ENCODE peak calls at places on chromosome 12, in six cellular contexts. One of them, this sample, is unnamed.
A peak's percentile ranks its signal among the peaks of the same experiment; 100 is the strongest.

GRCh38 chr12:32603858-32604257 is 75.2 kb upstream of the DNM1L start:
- DNase-seq in thyroid gland: no peak
- DNase-seq in body of pancreas: no peak
- DNase-seq in IMR-90: peak; percentile 51
- DNase-seq in tibial nerve: no peak
- DNase-seq in lower leg skin: no peak
- DNase-seq in this sample: no peak

GRCh38 chr12:89040146-89040964 is 311.9 kb downstream of the DUSP6 start:
- DNase-seq in tibial nerve: no peak
- DNase-seq in lower leg skin: no peak
- DNase-seq in IMR-90: peak; percentile 44
- DNase-seq in thyroid gland: no peak
- DNase-seq in body of pancreas: no peak
- DNase-seq in this sample: no peak

GRCh38 chr12:103495158-103495782 is 498 bp downstream of the C12orf42 start:
- DNase-seq in thyroid gland: peak; percentile 3
- DNase-seq in body of pancreas: no peak
- DNase-seq in IMR-90: no peak
- DNase-seq in lower leg skin: no peak
- DNase-seq in tibial nerve: no peak
- DNase-seq in this sample: no peak

GRCh38 chr12:104956870-104957301 is 1.2 kb downstream of the SLC41A2 start:
- DNase-seq in IMR-90: peak; percentile 24
- DNase-seq in thyroid gland: no peak
- DNase-seq in tibial nerve: no peak
- DNase-seq in lower leg skin: no peak
- DNase-seq in body of pancreas: no peak
- DNase-seq in this sample: no peak

GRCh38 chr12:121283841-121284240 is 12.7 kb downstream of the CAMKK2 start:
- DNase-seq in body of pancreas: no peak
- DNase-seq in thyroid gland: no peak
- DNase-seq in lower leg skin: no peak
- DNase-seq in IMR-90: no peak
- DNase-seq in tibial nerve: no peak
- DNase-seq in this sample: no peak

GRCh38 chr12:50933459-50934124 is 18.8 kb upstream of the HIGD1C start:
- DNase-seq in body of pancreas: no peak
- DNase-seq in tibial nerve: no peak
- DNase-seq in lower leg skin: no peak
- DNase-seq in IMR-90: no peak
- DNase-seq in thyroid gland: no peak
- DNase-seq in this sample: no peak

GRCh38 chr12:127280393-127281275 is 986.3 kb upstream of the TMEM132C start:
- DNase-seq in IMR-90: no peak
- DNase-seq in lower leg skin: peak; percentile 86
- DNase-seq in thyroid gland: peak; percentile 45
- DNase-seq in body of pancreas: peak; percentile 60
- DNase-seq in tibial nerve: peak; percentile 27
- DNase-seq in this sample: no peak

GRCh38 chr12:123859035-123859434 is 96.9 kb downstream of the DNAH10 start:
- DNase-seq in thyroid gland: no peak
- DNase-seq in body of pancreas: no peak
- DNase-seq in tibial nerve: no peak
- DNase-seq in IMR-90: no peak
- DNase-seq in lower leg skin: peak; percentile 48
- DNase-seq in this sample: no peak

GRCh38 chr12:123900898-123901376 is 71.7 kb downstream of the CCDC92 start:
- DNase-seq in body of pancreas: no peak
- DNase-seq in tibial nerve: no peak
- DNase-seq in IMR-90: peak; percentile 44
- DNase-seq in lower leg skin: no peak
- DNase-seq in thyroid gland: no peak
- DNase-seq in this sample: no peak

GRCh38 chr12:52007982-52008510 is 1.3 kb downstream of the TAMALIN start:
- DNase-seq in tibial nerve: no peak
- DNase-seq in thyroid gland: no peak
- DNase-seq in lower leg skin: no peak
- DNase-seq in IMR-90: no peak
- DNase-seq in body of pancreas: no peak
- DNase-seq in this sample: no peak

GRCh38 chr12:20210795-20211194 is 157.5 kb upstream of the PDE3A start:
- DNase-seq in body of pancreas: no peak
- DNase-seq in lower leg skin: no peak
- DNase-seq in thyroid gland: no peak
- DNase-seq in tibial nerve: no peak
- DNase-seq in IMR-90: no peak
- DNase-seq in this sample: no peak

GRCh38 chr12:47636908-47637780 is 68.7 kb downstream of the RPAP3 start:
- DNase-seq in body of pancreas: peak; percentile 19
- DNase-seq in tibial nerve: no peak
- DNase-seq in IMR-90: no peak
- DNase-seq in thyroid gland: peak; percentile 4
- DNase-seq in lower leg skin: no peak
- DNase-seq in this sample: no peak

GRCh38 chr12:124036117-124037109 is 63.4 kb downstream of the ZNF664 start:
- DNase-seq in lower leg skin: no peak
- DNase-seq in tibial nerve: peak; percentile 58
- DNase-seq in body of pancreas: peak; percentile 47
- DNase-seq in IMR-90: peak; percentile 44
- DNase-seq in thyroid gland: peak; percentile 50
- DNase-seq in this sample: no peak

GRCh38 chr12:627285-627684 is 36.0 kb downstream of the NINJ2 start:
- DNase-seq in body of pancreas: no peak
- DNase-seq in thyroid gland: no peak
- DNase-seq in IMR-90: no peak
- DNase-seq in tibial nerve: no peak
- DNase-seq in lower leg skin: no peak
- DNase-seq in this sample: no peak

GRCh38 chr12:7015555-7016370 is 2.5 kb downstream of the LPCAT3 start:
- DNase-seq in tibial nerve: no peak
- DNase-seq in IMR-90: no peak
- DNase-seq in lower leg skin: no peak
- DNase-seq in body of pancreas: no peak
- DNase-seq in thyroid gland: no peak
- DNase-seq in this sample: no peak

GRCh38 chr12:7017870-7018349 is 366 bp downstream of the LPCAT3 start:
- DNase-seq in IMR-90: peak; percentile 8
- DNase-seq in lower leg skin: no peak
- DNase-seq in thyroid gland: no peak
- DNase-seq in body of pancreas: no peak
- DNase-seq in tibial nerve: peak; percentile 20
- DNase-seq in this sample: peak; percentile 52

GRCh38 chr12:7016958-7017571 is 1.2 kb downstream of the LPCAT3 start:
- DNase-seq in thyroid gland: no peak
- DNase-seq in lower leg skin: no peak
- DNase-seq in IMR-90: no peak
- DNase-seq in tibial nerve: no peak
- DNase-seq in body of pancreas: no peak
- DNase-seq in this sample: no peak

GRCh38 chr12:7019043-7019569 is 830 bp upstream of the LPCAT3 start:
- DNase-seq in body of pancreas: no peak
- DNase-seq in thyroid gland: no peak
- DNase-seq in lower leg skin: no peak
- DNase-seq in tibial nerve: no peak
- DNase-seq in IMR-90: no peak
- DNase-seq in this sample: no peak

GRCh38 chr12:7018350-7019042 is at the start of gene LPCAT3:
- DNase-seq in body of pancreas: peak; percentile 98
- DNase-seq in IMR-90: peak; percentile 90
- DNase-seq in lower leg skin: peak; percentile 100
- DNase-seq in tibial nerve: peak; percentile 95
- DNase-seq in thyroid gland: peak; percentile 99
- DNase-seq in this sample: peak; percentile 97
- TF ChIP-seq POLR2A in body of pancreas: peak; percentile 89
- TF ChIP-seq POLR2A in IMR-90: no peak
- TF ChIP-seq POLR2A in lower leg skin: no peak
- TF ChIP-seq POLR2A in tibial nerve: peak; percentile 63
- TF ChIP-seq POLR2A in thyroid gland: peak; percentile 72
- TF ChIP-seq POLR2A in this sample: peak; percentile 71

GRCh38 chr12:6199531-6200265 is 502 bp upstream of the CD9 start:
- DNase-seq in lower leg skin: peak; percentile 92
- DNase-seq in IMR-90: no peak
- DNase-seq in body of pancreas: peak; percentile 39
- DNase-seq in tibial nerve: no peak
- DNase-seq in thyroid gland: peak; percentile 65
- DNase-seq in this sample: peak; percentile 62
- TF ChIP-seq POLR2A in lower leg skin: no peak
- TF ChIP-seq POLR2A in IMR-90: no peak
- TF ChIP-seq POLR2A in body of pancreas: peak; percentile 60
- TF ChIP-seq POLR2A in tibial nerve: no peak
- TF ChIP-seq POLR2A in thyroid gland: no peak
- TF ChIP-seq POLR2A in this sample: no peak

DNA sequence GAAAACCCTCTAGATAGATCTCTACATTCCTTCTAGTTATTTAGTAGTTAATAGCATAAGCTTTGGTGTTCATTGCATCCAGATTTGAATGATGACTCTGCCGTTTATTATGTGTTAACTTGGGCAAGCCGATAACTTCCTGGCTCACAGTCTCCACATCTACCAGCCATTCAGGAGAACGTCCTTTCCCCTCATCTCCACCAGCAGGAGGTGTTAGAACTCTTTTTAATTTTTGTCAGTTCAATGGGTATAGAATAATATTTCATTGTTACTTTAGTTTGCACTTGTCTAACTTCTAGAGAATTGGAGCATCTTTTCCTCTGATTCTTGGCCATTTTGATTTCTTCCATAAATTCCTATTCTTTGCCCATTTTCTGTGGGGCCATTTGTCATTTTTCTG is 30.0 kb upstream of the WSCD2 start:
- DNase-seq in IMR-90: no peak
- DNase-seq in lower leg skin: no peak
- DNase-seq in tibial nerve: no peak
- DNase-seq in body of pancreas: no peak
- DNase-seq in thyroid gland: no peak
- DNase-seq in this sample: no peak
- TF ChIP-seq POLR2A in IMR-90: no peak
- TF ChIP-seq POLR2A in lower leg skin: no peak
- TF ChIP-seq POLR2A in tibial nerve: no peak
- TF ChIP-seq POLR2A in body of pancreas: no peak
- TF ChIP-seq POLR2A in thyroid gland: no peak
- TF ChIP-seq POLR2A in this sample: no peak

GRCh38 chr12:65836419-65837197 is 12.3 kb downstream of the HMGA2 start:
- DNase-seq in tibial nerve: no peak
- DNase-seq in body of pancreas: no peak
- DNase-seq in thyroid gland: no peak
- DNase-seq in IMR-90: no peak
- DNase-seq in lower leg skin: no peak
- DNase-seq in this sample: no peak
- TF ChIP-seq POLR2A in tibial nerve: no peak
- TF ChIP-seq POLR2A in body of pancreas: no peak
- TF ChIP-seq POLR2A in thyroid gland: no peak
- TF ChIP-seq POLR2A in IMR-90: peak; percentile 44
- TF ChIP-seq POLR2A in lower leg skin: no peak
- TF ChIP-seq POLR2A in this sample: no peak

DNA sequence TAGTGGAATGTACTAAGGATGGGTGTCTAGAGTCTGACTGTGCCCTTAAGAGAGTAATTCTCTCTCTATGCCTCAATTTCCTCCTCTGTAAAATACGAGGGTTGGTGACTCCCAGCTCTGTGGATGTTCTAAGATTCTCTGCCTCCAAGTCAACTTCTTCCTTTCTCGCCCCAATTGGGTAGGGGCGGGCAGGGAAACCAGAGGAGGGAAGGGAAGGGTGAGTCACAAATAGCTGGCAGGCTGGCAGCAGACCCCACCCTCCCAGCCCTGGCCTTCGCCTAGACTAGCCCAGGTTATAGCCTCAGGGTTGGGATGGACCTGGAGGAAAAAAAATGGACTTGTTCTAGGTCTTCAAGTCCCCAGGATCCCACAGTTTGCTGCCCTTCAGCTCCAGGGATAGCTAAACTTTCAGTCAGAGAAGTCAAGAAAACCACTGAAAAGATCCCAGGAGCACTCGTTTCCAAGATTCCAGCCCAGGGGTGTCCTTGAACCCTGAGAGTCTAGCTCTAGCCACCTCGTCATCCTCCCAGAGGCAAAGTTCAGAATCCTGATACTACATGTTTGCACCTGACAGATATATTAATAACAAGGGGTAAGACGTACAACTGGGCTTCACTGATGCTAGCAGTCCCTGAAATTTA is 2.3 kb downstream of the DGKA start:
- DNase-seq in lower leg skin: peak; percentile 87
- DNase-seq in body of pancreas: no peak
- DNase-seq in IMR-90: no peak
- DNase-seq in tibial nerve: no peak
- DNase-seq in thyroid gland: no peak
- DNase-seq in this sample: no peak
- TF ChIP-seq POLR2A in lower leg skin: no peak
- TF ChIP-seq POLR2A in body of pancreas: no peak
- TF ChIP-seq POLR2A in IMR-90: no peak
- TF ChIP-seq POLR2A in tibial nerve: no peak
- TF ChIP-seq POLR2A in thyroid gland: no peak
- TF ChIP-seq POLR2A in this sample: no peak

GRCh38 chr12:57864811-57865751 is 18.6 kb upstream of the CTDSP2 start:
- DNase-seq in tibial nerve: peak; percentile 67
- DNase-seq in lower leg skin: peak; percentile 95
- DNase-seq in body of pancreas: peak; percentile 67
- DNase-seq in IMR-90: peak; percentile 77
- DNase-seq in thyroid gland: peak; percentile 76
- DNase-seq in this sample: peak; percentile 59
- TF ChIP-seq POLR2A in tibial nerve: no peak
- TF ChIP-seq POLR2A in lower leg skin: no peak
- TF ChIP-seq POLR2A in body of pancreas: peak; percentile 63
- TF ChIP-seq POLR2A in IMR-90: no peak
- TF ChIP-seq POLR2A in thyroid gland: no peak
- TF ChIP-seq POLR2A in this sample: no peak

DNA sequence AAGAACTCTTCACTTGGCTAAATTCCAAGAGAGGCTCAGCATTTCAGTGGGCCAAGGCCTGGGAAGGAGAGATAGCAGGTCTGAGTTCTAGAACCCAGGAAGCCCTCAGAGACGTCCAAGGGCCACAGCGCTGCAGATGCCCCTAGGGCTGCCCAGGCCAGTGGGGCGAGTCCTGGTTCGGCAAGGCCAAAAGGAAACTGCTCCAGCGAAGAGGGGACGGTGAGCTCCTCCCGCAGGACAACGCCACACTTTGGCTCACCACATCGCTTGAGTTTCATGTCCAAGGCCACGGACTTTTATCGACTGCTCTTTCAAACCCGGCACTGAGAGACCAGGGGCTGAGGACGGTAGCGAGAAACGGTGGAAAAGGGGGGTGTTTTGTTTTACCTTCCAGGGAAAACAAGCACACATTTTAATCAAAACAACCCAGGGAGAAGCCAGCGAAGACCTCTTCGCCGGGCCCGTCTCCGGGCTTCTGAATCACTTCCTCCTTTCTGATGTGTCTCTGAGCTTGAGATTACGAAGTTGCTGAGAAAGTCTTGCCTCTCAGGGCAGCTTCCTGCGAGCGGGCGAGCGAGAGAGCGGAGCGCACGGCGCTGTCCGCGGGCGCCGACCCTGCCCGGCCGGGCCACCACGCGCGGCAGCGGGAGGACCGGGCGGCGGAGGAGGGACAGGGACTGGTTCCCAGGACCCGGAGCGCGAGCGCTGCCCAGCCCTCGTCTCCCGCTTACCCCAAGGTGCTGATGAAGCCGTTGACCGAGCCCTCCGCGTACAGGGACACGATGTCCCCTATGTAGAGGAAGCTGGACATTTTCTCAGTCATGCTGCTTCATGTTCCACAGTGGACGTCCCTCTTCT is 806 bp downstream of the ITPR2 start:
- DNase-seq in lower leg skin: peak; percentile 92
- DNase-seq in IMR-90: peak; percentile 80
- DNase-seq in tibial nerve: peak; percentile 40
- DNase-seq in thyroid gland: peak; percentile 68
- DNase-seq in body of pancreas: peak; percentile 44
- DNase-seq in this sample: peak; percentile 48
- TF ChIP-seq POLR2A in lower leg skin: no peak
- TF ChIP-seq POLR2A in IMR-90: peak; percentile 96
- TF ChIP-seq POLR2A in tibial nerve: no peak
- TF ChIP-seq POLR2A in thyroid gland: no peak
- TF ChIP-seq POLR2A in body of pancreas: peak; percentile 44
- TF ChIP-seq POLR2A in this sample: no peak

This sample was measured in breast epithelium.